ENCODE peak calls at places on chromosomes 5 and 9, in six cellular contexts. F is right atrium auricular region; L is uterus; Y is effector memory CD4-positive, alpha-beta T cell; V is fibroblast of mammary gland; I is cardiac muscle cell. U is an unnamed sample.

GRCh38 chr9:87958591-87958990 is 15.7 kb downstream of the CDK20 start:
- DNase-seq in F (no peak), L (no peak), Y (no peak), V (no peak), I (no peak), U (no peak)

GRCh38 chr5:180658774-180659564 is 9.6 kb upstream of the FLT4 start:
- DNase-seq in F (no peak), L (no peak), Y (no peak), V (no peak), I (no peak), U (no peak)

GRCh38 chr5:107570805-107571531 is 99.8 kb downstream of the EFNA5 start:
- DNase-seq in F (no peak), L (no peak), Y (no peak), V (no peak), I (no peak), U (peak)

GRCh38 chr5:138582959-138583358 is 7.8 kb upstream of the HSPA9 start:
- DNase-seq in F (no peak), L (no peak), Y (no peak), V (no peak), I (no peak), U (no peak)

GRCh38 chr5:158234323-158235158 is 375.6 kb upstream of the CLINT1 start:
- DNase-seq in F (no peak), L (no peak), Y (no peak), V (peak), I (no peak), U (no peak)

GRCh38 chr9:127974002-127974768 is 6.6 kb downstream of the EEIG1 start:
- DNase-seq in F (no peak), L (no peak), Y (no peak), V (no peak), I (no peak), U (no peak)

GRCh38 chr9:116027511-116027910 is 126.1 kb upstream of the PAPPA start:
- DNase-seq in F (no peak), L (no peak), Y (no peak), V (peak), I (no peak), U (no peak)

GRCh38 chr9:110031511-110032173 is 176.3 kb downstream of the C9orf152 start:
- DNase-seq in F (no peak), L (no peak), Y (no peak), V (peak), I (no peak), U (no peak)

GRCh38 chr5:41736641-41737040 is 133.6 kb downstream of the OXCT1 start:
- DNase-seq in F (no peak), L (no peak), Y (no peak), V (peak), I (no peak), U (no peak)

GRCh38 chr9:27278374-27278773 is 18.6 kb downstream of the EQTN start:
- DNase-seq in F (no peak), L (no peak), Y (no peak), V (peak), I (no peak), U (no peak)

GRCh38 chr5:172035039-172035438 is 28.6 kb upstream of the FBXW11 start:
- DNase-seq in F (no peak), L (no peak), Y (no peak), V (no peak), I (no peak), U (no peak)

GRCh38 chr9:121889990-121890563 is 203.0 kb downstream of the TTLL11 start:
- DNase-seq in F (no peak), L (no peak), Y (no peak), V (peak), I (no peak), U (no peak)

GRCh38 chr5:140109050-140109817 is 4.7 kb upstream of the PURA start:
- DNase-seq in F (no peak), L (peak), Y (no peak), V (peak), I (no peak), U (no peak)

GRCh38 chr9:124858330-124859046 is 3.3 kb downstream of the RPL35 start:
- DNase-seq in F (no peak), L (no peak), Y (no peak), V (no peak), I (no peak), U (no peak)

GRCh38 chr9:19618816-19619215 is 170.0 kb downstream of the SLC24A2 start:
- DNase-seq in F (no peak), L (no peak), Y (no peak), V (no peak), I (no peak), U (no peak)

GRCh38 chr9:132755096-132755495 is 84.8 kb downstream of the GTF3C4 start:
- DNase-seq in F (no peak), L (no peak), Y (no peak), V (no peak), I (no peak), U (no peak)

GRCh38 chr5:154117050-154117449 is 73.5 kb upstream of the GALNT10 start:
- DNase-seq in F (no peak), L (no peak), Y (no peak), V (no peak), I (no peak), U (no peak)

GRCh38 chr9:24504521-24504920 is 41.2 kb downstream of the IZUMO3 start:
- DNase-seq in F (no peak), L (no peak), Y (no peak), V (no peak), I (no peak), U (no peak)

DNA sequence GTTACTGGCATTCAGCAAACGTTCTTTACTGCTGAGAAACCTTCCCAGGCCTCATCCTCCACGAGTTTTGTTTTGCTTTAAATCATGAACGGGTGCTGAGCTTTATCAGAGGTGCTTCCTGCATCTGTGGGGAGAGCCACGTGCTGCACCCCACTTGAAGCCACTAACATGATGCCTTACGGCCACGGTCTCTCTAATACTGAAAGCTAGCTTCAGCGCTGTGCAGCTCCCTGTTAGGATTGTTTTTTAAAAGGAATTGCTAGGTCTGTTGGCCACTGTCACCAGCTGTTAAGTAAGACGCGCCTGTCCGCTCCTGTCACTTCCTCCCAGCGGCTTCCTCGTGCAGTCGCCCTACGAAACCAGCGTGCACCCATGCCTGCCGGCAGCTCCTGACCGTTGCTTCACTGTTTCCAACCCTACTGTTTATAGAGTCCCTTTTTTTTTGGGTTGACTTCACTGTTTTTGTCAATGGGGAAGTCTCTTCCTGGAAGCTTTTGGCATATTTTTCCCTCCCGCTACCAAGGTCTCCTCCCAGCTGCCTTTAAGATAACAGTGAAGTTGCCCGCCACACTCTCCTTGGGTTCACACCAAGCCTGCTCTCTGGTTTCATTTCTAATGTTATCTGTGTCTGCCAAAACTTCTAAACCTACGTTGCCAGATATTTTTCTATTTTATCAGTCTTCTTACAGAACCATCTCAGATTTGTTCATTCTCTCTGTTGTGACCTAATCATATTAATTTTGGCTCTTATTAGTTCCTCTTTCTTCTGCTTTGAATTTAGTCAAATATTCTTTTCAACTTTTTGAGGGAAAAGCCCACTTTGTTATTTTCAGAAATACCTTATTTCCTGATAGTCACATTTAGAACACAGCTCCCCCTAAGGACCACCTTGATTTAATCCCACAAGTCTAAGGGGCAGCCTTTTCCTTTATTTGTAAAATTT is 20.2 kb downstream of the LPCAT1 start:
- DNase-seq in F (peak), L (no peak), Y (no peak), V (no peak), I (no peak), U (peak)
- H3K4me3 ChIP-seq in F (no peak), L (no peak), Y (no peak), V (no peak), I (no peak), U (no peak)

GRCh38 chr5:87185838-87186237 is 81.8 kb upstream of the RASA1 start:
- DNase-seq in F (no peak), L (no peak), Y (no peak), V (no peak), I (no peak), U (no peak)
- H3K4me3 ChIP-seq in F (no peak), L (no peak), Y (no peak), V (no peak), I (no peak), U (no peak)

DNA sequence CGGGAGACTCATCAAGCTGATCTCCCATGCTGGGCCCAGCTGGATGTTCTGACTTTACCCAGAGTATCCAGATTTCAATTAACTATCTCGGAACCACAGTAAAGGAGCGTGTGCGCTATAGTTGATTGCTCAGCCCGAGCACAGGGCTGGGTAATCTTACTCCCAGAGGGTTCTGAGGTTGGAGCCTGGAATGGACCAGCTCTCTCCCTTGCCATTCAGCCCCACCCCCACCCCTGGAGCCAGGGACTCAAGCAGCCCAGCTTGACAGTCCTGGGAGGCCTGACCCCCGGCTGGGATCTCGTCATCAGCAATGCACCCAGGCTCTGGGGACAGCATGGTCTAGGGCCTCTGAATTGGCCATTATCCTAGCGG is 23.7 kb upstream of the PTGES start:
- DNase-seq in F (no peak), L (peak), Y (no peak), V (peak), I (no peak), U (no peak)
- H3K4me3 ChIP-seq in F (no peak), L (no peak), Y (no peak), V (peak), I (no peak), U (no peak)

GRCh38 chr9:95055337-95055850 is 262.1 kb downstream of the FANCC start:
- DNase-seq in F (no peak), L (no peak), Y (no peak), V (no peak), I (no peak), U (no peak)
- H3K4me3 ChIP-seq in F (no peak), L (peak), Y (no peak), V (no peak), I (no peak), U (no peak)

DNA sequence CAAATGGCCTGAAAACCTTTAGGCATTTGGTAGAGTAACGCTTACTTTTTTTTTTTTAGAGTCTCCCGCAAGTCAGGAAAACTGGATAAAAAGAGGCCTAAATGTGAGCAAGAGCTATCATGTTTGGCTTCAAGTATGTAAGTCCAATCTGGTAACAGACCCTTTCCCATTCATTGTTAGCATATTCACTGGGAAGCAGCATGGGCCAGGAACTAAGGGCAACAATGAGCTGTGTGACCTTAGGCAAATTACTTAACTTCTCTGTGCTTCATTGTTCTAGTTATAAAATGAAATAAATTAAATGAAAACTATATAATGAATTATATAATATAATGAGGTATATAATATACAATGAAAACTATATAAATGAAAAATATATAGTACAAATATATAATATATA is 114.3 kb upstream of the PCA3 start:
- DNase-seq in F (no peak), L (no peak), Y (no peak), V (no peak), I (no peak), U (no peak)
- H3K4me3 ChIP-seq in F (no peak), L (no peak), Y (no peak), V (no peak), I (no peak), U (no peak)

DNA sequence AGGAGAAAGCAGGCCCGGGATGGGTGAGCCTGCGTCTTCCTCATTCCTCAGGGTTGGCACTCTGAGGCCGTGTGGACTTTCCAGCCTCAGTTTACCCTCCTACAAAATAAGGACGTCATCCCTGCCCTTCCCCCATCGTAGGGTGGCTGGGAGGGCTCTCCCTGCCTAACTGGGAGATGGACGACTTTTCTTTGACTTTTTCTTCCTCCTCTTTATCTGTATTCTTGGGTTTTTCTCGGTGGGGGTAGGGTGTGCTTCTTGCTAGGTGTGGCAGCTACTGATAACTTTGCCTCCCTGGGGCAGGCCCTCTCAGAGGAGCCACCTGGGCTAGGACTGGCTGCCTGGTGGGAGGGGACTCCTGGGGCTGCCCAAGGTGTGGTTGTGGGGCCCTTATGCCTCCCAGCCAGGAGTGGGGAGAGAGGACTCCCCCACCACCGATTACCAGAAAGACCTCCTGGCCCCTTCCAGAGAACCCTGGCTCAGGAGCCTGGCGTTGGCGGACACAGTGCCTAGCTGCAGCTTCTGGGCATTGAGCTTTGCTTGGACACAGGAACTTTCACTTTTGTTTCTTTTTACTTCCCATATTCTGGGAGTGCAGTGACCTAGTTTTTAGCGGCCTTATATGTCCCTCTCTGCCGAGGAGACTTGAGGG is 6.1 kb downstream of the GLIPR2 start:
- DNase-seq in F (no peak), L (no peak), Y (no peak), V (no peak), I (no peak), U (no peak)
- H3K4me3 ChIP-seq in F (no peak), L (peak), Y (peak), V (no peak), I (no peak), U (no peak)

GRCh38 chr5:19739691-19740090 is 248.3 kb downstream of the CDH18 start:
- DNase-seq in F (no peak), L (no peak), Y (no peak), V (no peak), I (no peak), U (no peak)

GRCh38 chr5:19745247-19745646 is 242.8 kb downstream of the CDH18 start:
- DNase-seq in F (no peak), L (no peak), Y (no peak), V (no peak), I (no peak), U (no peak)
- H3K4me3 ChIP-seq in F (no peak), L (no peak), Y (no peak), V (no peak), I (no peak), U (no peak)

GRCh38 chr5:147911427-147911826 is 5.1 kb upstream of the C5orf46 start:
- DNase-seq in F (no peak), L (no peak), Y (no peak), V (no peak), I (no peak), U (peak)
- H3K4me3 ChIP-seq in F (no peak), L (no peak), Y (no peak), V (no peak), I (no peak), U (no peak)

GRCh38 chr5:137071526-137071925 is 427.6 kb downstream of the SPOCK1 start:
- DNase-seq in F (peak), L (no peak), Y (no peak), V (no peak), I (no peak), U (no peak)

GRCh38 chr5:137072376-137073174 is 426.6 kb downstream of the SPOCK1 start:
- DNase-seq in F (peak), L (no peak), Y (no peak), V (peak), I (no peak), U (no peak)

GRCh38 chr5:137075163-137075970 is 423.8 kb downstream of the SPOCK1 start:
- DNase-seq in F (no peak), L (peak), Y (no peak), V (peak), I (peak), U (peak)

GRCh38 chr5:137071941-137072340 is 427.2 kb downstream of the SPOCK1 start:
- DNase-seq in F (no peak), L (no peak), Y (no peak), V (peak), I (no peak), U (no peak)

DNA sequence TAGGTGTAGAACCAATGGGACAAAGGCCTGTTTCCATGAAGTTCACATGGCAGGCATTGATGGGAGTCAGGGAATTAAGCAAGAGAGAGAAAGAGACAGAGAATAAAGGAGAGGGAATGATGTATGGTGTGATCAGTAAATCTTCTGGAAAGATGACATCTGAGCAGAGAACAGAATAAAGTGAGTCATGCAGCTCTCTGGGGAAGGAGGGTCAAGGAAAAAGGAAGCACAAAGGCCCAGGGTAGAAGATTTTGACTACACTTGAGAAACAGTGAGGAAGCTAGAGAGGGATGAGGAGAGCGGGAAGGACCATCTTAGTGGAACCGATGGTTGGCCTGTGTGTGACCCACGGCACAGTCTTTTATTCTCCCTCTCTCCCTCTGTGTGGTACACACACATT is 425.9 kb downstream of the SPOCK1 start:
- DNase-seq in F (peak), L (no peak), Y (no peak), V (peak), I (no peak), U (no peak)
- H3K4me3 ChIP-seq in F (no peak), L (no peak), Y (no peak), V (no peak), I (no peak), U (no peak)

DNA sequence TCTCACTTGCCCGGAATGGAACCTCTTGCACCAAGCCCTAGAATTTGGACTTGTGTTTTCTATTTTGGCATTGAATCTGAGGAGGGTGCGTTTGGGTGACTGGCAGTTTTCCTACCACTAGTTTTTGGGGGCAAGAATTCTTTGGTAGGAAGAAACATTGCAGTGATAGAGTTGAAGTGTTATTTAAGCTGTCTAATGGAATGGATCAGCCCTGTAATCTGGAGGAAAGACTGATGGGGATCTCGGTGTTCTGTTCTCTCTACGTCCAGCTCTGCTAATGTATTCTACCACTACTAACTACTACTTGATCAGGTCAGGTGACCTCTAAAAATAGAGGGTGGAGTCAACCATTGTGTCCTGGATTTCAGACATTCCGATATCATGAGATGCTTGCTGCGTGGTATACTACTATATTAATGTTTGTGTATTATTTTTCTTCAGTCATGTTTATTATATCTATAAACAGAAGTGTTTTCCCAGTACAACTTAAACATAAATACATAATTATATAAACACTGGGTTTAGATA is 2.7 kb downstream of the ARHGAP26 start:
- DNase-seq in F (no peak), L (no peak), Y (no peak), V (no peak), I (no peak), U (no peak)
- H3K4me3 ChIP-seq in F (peak), L (no peak), Y (no peak), V (no peak), I (no peak), U (no peak)